ENCODE peak calls at places on chromosomes 16 and 17, in four cellular contexts. I, X, O and B are unnamed samples.

GRCh38 chr17:74742153-74742515 is 5.1 kb downstream of the RAB37 start:
- DNase-seq in X (no peak), O (peak), I (no peak), B (no peak)

GRCh38 chr17:6862122-6862521 is 30.6 kb upstream of the TEKT1 start:
- DNase-seq in I (no peak), X (no peak), O (no peak), B (no peak)

GRCh38 chr16:78770353-78771091 is 671.1 kb downstream of the WWOX start:
- DNase-seq in O (no peak), X (peak), I (peak), B (no peak)

GRCh38 chr17:78125138-78125913 is 3.2 kb downstream of the TMC6 start:
- DNase-seq in I (no peak), X (no peak), O (no peak), B (no peak)

GRCh38 chr16:85809645-85810044 is 10.2 kb downstream of the COX4I1 start:
- DNase-seq in X (no peak), O (no peak), I (no peak), B (no peak)

GRCh38 chr16:70689970-70690905 is 4.4 kb upstream of the MTSS2 start:
- DNase-seq in O (no peak), X (no peak), I (no peak), B (no peak)

GRCh38 chr17:5526821-5527598 is 40.6 kb downstream of the MIS12 start:
- DNase-seq in I (no peak), X (peak), O (peak), B (no peak)

GRCh38 chr17:6843241-6843890 is 11.8 kb upstream of the TEKT1 start:
- DNase-seq in X (no peak), O (peak), I (no peak), B (no peak)

GRCh38 chr17:7549401-7550055 is 670 bp downstream of the TNFSF12 start:
- DNase-seq in I (peak), X (peak), O (no peak), B (no peak)

GRCh38 chr17:21066394-21066793 is 23.6 kb upstream of the USP22 start:
- DNase-seq in X (no peak), O (no peak), I (no peak), B (no peak)

GRCh38 chr17:9645858-9646555 is 690 bp downstream of the USP43 start:
- DNase-seq in O (no peak), X (no peak), I (peak), B (no peak)

GRCh38 chr16:71564377-71564967 is 12.4 kb downstream of the TAT start:
- DNase-seq in X (no peak), O (no peak), I (no peak), B (no peak)

GRCh38 chr17:15171433-15172047 is 93.6 kb downstream of the PMP22 start:
- DNase-seq in O (peak), X (peak), I (peak), B (no peak)

GRCh38 chr16:70737377-70738082 is 51.7 kb upstream of the MTSS2 start:
- DNase-seq in I (peak), O (peak), X (peak), B (no peak)

GRCh38 chr17:79838541-79839274 is 532 bp downstream of the CBX4 start:
- DNase-seq in O (peak), I (no peak), X (no peak), B (no peak)

GRCh38 chr17:74241434-74241833 is 28.1 kb downstream of the TTYH2 start:
- DNase-seq in X (no peak), O (no peak), I (no peak), B (no peak)

GRCh38 chr16:86414991-86415740 is 95.2 kb upstream of the FOXF1 start:
- DNase-seq in O (no peak), X (peak), I (no peak), B (no peak)

GRCh38 chr16:379961-380836 is 1.6 kb downstream of the PGAP6 start:
- DNase-seq in X (no peak), O (no peak), I (no peak), B (no peak)

GRCh38 chr16:383326-384020 is 1.7 kb upstream of the PGAP6 start:
- DNase-seq in I (no peak), X (no peak), O (no peak), B (no peak)

GRCh38 chr16:379183-379960 is 2.4 kb downstream of the PGAP6 start:
- DNase-seq in I (no peak), X (no peak), O (no peak), B (no peak)

GRCh38 chr16:380837-381787 is 666 bp downstream of the PGAP6 start:
- DNase-seq in X (no peak), I (no peak), O (peak), B (no peak)

DNA sequence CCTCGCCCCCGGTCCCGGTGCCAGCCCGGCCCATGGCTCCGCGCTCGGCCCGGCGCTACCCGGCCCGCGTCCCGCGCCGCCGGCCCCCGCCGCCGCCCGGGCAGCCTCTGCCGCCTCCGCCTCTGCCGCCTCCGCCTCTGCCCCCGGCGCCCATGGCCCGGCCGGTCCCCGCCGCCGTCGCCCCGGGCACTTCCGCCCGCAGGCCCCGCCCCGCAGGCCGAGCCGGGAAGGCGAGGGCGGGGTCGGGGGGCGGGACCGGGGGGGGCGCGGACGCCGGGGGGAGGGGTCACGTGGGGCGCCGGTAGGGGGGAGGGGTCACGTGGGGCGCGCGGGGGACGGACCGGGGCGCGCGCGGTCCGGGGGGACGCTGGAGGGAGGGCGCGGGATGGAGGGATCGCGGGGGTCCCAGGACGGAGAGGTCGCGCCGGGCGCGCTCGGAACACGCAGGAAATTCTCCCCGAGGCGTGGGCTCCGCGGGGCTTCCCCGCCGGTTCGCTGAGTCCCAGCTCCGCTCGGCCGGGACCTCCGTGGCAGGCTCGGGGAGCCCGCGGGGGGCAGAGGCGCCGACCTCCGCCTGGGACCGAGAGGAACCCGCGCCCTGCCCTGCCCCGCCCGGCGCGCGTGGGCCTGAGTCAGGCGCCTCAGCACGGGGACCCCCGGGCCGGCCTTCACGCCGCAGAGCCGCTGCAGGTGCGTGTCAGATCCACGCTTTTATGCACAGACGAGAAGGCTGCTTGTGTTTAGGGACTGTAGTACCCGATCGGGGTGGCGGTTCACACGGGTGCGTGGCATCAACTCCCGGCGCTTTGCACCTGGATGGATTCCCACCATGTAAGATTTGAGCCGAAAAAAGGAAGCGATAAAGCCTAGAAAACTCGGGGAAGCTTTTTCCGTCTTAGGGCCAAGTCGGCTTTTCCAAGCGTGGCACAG is at the start of gene PGAP6:
- DNase-seq in I (peak), O (peak), X (peak), B (no peak)
- TF ChIP-seq POLR2A in I (no peak), O (peak), X (no peak), B (no peak)

DNA sequence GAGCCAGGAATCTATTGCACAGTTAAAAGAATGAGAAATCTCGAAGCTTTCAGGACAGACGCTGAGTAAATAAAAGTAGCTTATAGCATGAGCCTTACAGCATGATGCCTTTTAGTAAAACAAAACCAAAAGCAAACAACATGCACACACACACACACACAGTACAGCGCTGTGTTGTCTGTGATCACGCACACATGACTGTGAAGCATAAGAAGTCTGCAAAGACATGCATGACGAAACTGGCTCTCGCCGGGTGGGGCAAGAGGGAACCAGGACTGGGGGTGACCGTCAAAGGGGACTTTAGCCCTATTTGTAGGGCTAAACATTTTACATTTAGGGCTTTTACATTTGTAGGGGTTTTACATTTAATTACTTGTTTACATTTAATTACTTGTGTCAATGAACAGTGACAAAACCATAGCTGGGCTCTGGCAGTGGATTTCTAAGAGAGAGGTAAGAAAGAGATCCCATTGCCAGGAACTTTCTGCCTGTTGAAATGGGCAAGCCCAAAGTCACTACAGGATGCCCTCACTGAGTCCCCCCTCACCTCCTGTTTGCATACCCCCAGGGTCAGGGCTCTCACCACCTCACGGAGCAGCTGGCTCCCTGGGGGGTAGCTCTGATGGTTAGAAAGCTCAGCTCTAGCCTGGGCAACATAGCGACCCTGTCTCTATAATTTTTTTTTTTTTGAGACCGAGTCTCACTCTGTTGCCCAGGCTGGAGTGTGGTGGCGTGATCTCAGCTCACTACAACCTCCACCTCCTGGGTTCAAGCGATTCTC is 2.0 kb upstream of the TNFRSF13B start:
- DNase-seq in X (no peak), O (no peak), I (peak), B (no peak)
- TF ChIP-seq POLR2A in X (no peak), O (no peak), I (no peak), B (no peak)

DNA sequence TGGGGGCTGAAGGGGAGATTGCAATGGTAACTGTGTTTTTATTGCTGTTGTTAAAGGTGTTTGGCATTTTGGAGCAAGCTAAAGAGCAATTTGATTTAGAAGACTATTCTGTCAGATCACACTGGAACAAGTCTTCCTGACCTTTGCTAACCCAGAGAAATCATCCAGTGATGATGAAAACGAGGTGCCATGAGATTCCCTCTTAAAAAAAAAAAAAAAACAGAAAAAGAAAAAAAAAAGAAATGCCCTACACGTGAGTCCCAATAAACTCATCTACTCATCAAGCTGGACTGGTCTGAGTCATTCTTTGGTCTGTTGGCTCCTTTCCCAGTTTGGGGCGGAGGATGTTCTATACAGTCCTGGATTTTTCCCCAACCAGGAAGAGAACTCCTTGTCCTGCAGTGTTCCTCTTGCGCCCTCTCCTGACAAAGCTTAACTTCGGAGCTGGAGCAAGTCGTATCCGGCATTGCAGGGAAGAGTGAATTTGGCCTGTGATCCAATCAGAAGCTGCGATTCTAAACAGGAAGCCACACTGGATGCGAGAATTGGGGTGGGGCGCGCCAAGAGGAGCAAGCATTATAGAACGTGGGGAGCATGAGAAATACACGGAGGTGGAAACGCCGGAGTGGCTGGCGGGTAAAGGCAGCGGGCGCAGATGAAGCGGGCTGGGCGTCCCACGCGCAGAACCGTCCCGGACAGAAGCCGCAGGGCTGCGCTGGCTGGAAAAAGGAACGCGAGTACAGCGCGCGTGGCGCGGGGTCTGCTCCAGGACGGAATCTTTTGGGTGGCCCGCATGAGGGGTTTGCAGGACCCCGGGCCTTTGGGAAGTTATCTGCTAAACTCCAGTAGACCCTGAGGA is 22.4 kb upstream of the CRYM start:
- DNase-seq in I (peak), X (peak), O (peak), B (peak)
- TF ChIP-seq POLR2A in I (no peak), X (no peak), O (peak), B (peak)

DNA sequence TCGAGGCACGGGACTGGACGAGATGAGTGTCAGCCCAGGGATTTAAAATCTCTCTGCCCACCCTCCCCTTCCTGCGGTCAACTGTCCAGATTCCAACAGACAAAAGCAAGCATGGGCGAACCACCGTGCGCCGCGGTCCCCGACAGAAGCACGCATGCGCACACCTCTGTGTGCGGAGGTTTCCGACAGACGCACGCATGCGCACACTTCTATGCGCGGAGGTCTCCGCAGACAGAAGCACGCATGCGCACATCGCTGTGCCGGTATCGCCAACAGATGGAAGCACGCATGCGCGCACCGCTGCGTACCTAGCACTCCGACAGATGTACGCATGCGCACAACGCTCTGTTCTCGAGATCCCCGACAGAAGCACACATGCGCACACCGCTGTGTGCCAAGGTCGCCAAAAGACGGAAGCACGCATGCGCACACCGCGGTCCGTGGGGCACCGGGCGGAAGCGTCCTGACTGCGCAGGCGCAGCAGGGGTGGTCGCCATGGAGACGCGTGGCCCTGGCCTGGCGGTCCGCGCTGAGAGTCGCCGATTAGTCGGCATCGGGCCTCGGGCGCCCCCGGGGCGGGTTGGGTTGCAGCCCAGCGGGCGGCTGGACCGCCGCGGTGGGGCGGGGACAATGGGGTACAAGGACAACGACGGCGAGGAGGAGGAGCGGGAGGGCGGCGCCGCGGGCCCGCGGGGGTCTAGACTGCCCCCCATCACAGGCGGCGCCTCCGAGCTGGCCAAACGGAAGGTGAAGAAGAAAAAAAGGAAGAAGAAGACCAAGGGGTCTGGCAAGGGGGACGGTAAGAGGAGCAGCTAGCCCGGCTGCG is 57.5 kb upstream of the RPH3AL start:
- DNase-seq in X (peak), I (peak), O (peak), B (peak)
- TF ChIP-seq POLR2A in X (no peak), I (no peak), O (peak), B (no peak)

GRCh38 chr17:1919206-1919605 is 89.4 kb downstream of the RPA1 start:
- DNase-seq in O (no peak), X (no peak), I (no peak), B (no peak)

GRCh38 chr17:1916339-1916738 is 86.5 kb downstream of the RPA1 start:
- DNase-seq in I (no peak), X (no peak), O (no peak), B (no peak)

GRCh38 chr17:1920948-1921351 is 91.1 kb downstream of the RPA1 start:
- DNase-seq in X (no peak), O (no peak), I (no peak), B (no peak)

GRCh38 chr17:1916963-1917715 is 87.3 kb downstream of the RPA1 start:
- DNase-seq in X (no peak), I (no peak), O (no peak), B (no peak)

GRCh38 chr17:1918346-1919021 is 88.7 kb downstream of the RPA1 start:
- DNase-seq in O (no peak), I (no peak), X (no peak), B (no peak)
- TF ChIP-seq POLR2A in O (no peak), I (no peak), X (no peak), B (no peak)

DNA sequence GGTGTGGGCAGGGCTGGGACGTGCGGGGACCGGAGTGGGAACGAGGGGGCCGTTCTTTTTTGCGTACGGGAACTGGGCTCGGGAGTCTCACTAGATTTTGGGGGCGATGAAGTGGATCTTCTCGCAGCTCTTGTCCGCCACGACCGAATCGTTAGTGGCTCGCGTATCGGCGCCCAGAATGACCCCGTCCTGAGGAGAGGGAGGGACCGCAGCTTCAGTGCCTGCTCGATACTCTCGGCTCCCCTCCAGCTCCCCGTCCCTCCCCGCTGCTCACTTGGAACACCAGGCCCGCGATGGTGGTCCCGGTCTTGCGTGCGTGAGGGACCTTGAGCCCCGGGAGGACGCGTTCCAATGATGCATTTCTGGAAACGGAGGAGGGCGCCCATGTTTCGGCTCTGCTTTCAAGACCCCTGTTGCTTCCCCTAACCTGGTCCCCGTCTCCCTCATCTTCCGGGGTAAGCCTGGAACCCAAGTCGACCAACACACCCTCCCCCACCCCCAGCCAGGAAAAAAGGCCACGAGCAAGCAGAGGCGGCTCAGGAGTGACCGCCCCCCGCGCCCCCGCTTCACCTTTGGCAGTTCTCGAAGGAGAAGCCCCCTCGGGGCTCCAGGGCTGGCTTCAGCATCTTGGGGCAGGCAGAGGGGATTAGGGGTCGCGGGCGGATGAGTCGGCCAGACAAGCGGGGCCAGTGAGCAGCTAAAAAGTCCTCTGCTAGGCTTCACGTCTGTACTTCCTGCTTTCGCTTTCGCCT is at the start of gene PSMB10:
- DNase-seq in O (peak), I (peak), X (peak), B (peak)
- TF ChIP-seq POLR2A in O (peak), I (no peak), X (peak), B (peak)

GRCh38 chr17:58338907-58339774 is 10.5 kb upstream of the TSPOAP1 start:
- DNase-seq in I (no peak), X (peak), O (peak), B (no peak)
- TF ChIP-seq POLR2A in I (no peak), X (no peak), O (peak), B (peak)

GRCh38 chr16:30746638-30747160 is 1.5 kb upstream of the PHKG2 start:
- DNase-seq in I (no peak), O (no peak), X (no peak), B (no peak)

GRCh38 chr16:30745082-30745481 is 3.1 kb upstream of the PHKG2 start:
- DNase-seq in O (no peak), I (no peak), X (no peak), B (no peak)

GRCh38 chr16:30748634-30749445 is 615 bp downstream of the PHKG2 start:
- DNase-seq in X (peak), O (peak), I (no peak), B (no peak)

GRCh38 chr16:30747331-30747730 is 894 bp upstream of the PHKG2 start:
- DNase-seq in X (no peak), O (peak), I (no peak), B (no peak)

DNA sequence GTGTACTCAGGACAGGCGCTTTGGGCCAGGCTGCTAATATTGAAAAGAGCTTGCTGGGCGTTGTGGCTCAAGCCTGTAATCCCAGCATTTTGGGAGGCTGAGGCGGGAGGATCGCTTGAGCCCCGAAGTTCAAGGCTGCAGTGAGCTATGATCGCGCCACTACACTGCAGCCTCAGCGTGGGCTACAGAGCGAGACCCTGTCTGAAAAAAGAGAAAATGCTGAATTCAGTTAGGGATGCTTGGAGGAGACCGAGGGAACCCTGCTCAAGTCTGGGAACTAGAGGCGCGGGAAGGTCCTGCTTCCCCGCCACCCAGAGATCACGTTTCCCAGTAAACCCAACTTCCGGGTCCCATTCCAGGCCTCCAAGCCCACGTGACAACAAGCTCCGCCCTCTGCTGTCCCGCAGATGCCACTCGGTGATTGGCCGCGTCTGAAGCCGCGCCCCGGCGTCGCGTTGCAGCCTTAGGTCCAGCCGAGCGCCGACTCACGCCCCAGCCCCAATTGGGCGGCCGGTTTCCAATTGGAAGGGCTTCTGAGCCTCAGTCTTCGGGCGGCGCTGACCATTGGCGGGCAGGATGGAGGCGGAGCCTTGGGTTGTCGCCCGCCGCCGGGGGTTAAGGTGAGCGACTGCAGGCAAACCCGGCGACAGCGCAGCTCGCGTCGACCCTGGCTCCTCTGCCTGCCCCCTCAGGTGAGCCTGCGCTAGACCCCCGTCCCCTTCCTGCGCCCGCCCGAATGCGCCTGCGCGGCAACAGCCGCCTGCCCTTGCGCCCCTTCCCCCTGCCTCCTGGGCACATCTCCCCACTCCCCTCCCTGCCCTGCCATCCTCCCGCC is at the start of gene PHKG2:
- DNase-seq in I (peak), O (peak), X (peak), B (peak)
- TF ChIP-seq POLR2A in I (no peak), O (peak), X (peak), B (no peak)